ENCODE peak calls at places on chromosome 9, in ten cellular contexts. Y is heart left ventricle, V is endodermal cell, S is colonic mucosa, I is psoas muscle, P is mammary epithelial cell, K is HAP-1, W is tibial artery, U is fibroblast of lung, H is prostate gland. X is an unnamed sample.

GRCh38 chr9:7241694-7242093 is 483.9 kb downstream of the KDM4C start:
- DNase-seq in S (no peak), P (no peak), V (no peak), H (no peak), I (no peak), K (no peak), U (no peak), W (no peak), Y (no peak), X (no peak)

GRCh38 chr9:108160705-108161233 is 671.2 kb upstream of the KLF4 start:
- DNase-seq in K (no peak), W (no peak), U (no peak), P (no peak), I (no peak), Y (no peak), V (no peak), H (no peak), S (no peak), X (no peak)

GRCh38 chr9:104992696-104993095 is 64.7 kb upstream of the ABCA1 start:
- DNase-seq in H (no peak), I (no peak), V (no peak), Y (no peak), W (no peak), P (no peak), K (no peak), S (no peak), U (peak; percentile 67), X (no peak)

GRCh38 chr9:94918038-94918753 is 191.7 kb downstream of the AOPEP start:
- DNase-seq in W (no peak), K (no peak), I (no peak), Y (no peak), P (no peak), U (no peak), H (no peak), S (no peak), V (peak; percentile 40), X (peak; percentile 18)

GRCh38 chr9:101437806-101438232 is 2.2 kb upstream of the ALDOB start:
- DNase-seq in Y (peak; percentile 57), K (no peak), I (peak; percentile 17), S (no peak), H (no peak), V (no peak), W (no peak), P (no peak), U (no peak), X (no peak)

GRCh38 chr9:97845763-97846162 is 7.3 kb upstream of the FOXE1 start:
- DNase-seq in V (no peak), P (no peak), U (no peak), I (no peak), S (no peak), W (no peak), K (no peak), Y (no peak), H (no peak), X (no peak)

GRCh38 chr9:112327718-112328450 is 5.5 kb downstream of the PTBP3 start:
- DNase-seq in V (no peak), Y (no peak), I (no peak), P (peak; percentile 57), W (no peak), S (no peak), H (no peak), U (no peak), K (no peak), X (no peak)

GRCh38 chr9:105114956-105115728 is 129.3 kb upstream of the SLC44A1 start:
- DNase-seq in H (no peak), V (no peak), I (peak; percentile 31), K (no peak), Y (peak; percentile 27), S (peak; percentile 44), U (peak; percentile 37), W (peak; percentile 68), P (no peak), X (no peak)

GRCh38 chr9:83509372-83509771 is 28.8 kb downstream of the FRMD3 start:
- DNase-seq in Y (peak; percentile 27), V (peak; percentile 40), I (no peak), S (no peak), U (no peak), P (no peak), W (no peak), H (no peak), K (no peak), X (no peak)

GRCh38 chr9:116686693-116687073 is 422 bp upstream of the TRIM32 start:
- DNase-seq in Y (no peak), I (peak; percentile 5), P (no peak), U (no peak), S (no peak), H (no peak), V (no peak), W (no peak), K (no peak), X (no peak)

GRCh38 chr9:96587295-96587694 is 32.3 kb downstream of the CDC14B start:
- DNase-seq in I (no peak), Y (no peak), K (no peak), W (no peak), P (no peak), V (no peak), S (no peak), U (no peak), H (no peak), X (no peak)

GRCh38 chr9:124280176-124280691 is 22.5 kb downstream of the NEK6 start:
- DNase-seq in P (no peak), V (no peak), U (peak; percentile 93), S (no peak), H (peak; percentile 48), I (no peak), Y (peak; percentile 80), W (peak; percentile 78), K (no peak), X (no peak)

GRCh38 chr9:15243086-15243485 is 63.9 kb downstream of the TTC39B start:
- DNase-seq in H (no peak), Y (no peak), W (no peak), V (no peak), U (peak; percentile 42), I (no peak), K (no peak), P (peak; percentile 12), S (no peak), X (no peak)

GRCh38 chr9:93673271-93673843 is 97.0 kb downstream of the PHF2 start:
- DNase-seq in V (peak; percentile 27), K (no peak), P (no peak), S (peak; percentile 11), W (peak; percentile 19), U (peak; percentile 8), H (no peak), Y (peak; percentile 45), I (no peak), X (no peak)

GRCh38 chr9:79257215-79257614 is 314.6 kb upstream of the TLE4 start:
- DNase-seq in K (no peak), V (peak; percentile 60), I (no peak), Y (no peak), W (no peak), P (no peak), U (no peak), S (no peak), H (no peak), X (no peak)

GRCh38 chr9:132489536-132489935 is 79.5 kb downstream of the CFAP77 start:
- DNase-seq in U (no peak), S (no peak), V (no peak), P (no peak), K (no peak), I (no peak), Y (no peak), H (no peak), W (no peak), X (no peak)
- H3K27me3 ChIP-seq in U (peaks cover 26% of the 10 kb centered on the region), S (peaks cover 11% of the 10 kb centered on the region), V (no peaks in the 10 kb centered on the region), P (peaks cover 20% of the 10 kb centered on the region), K (peaks cover 9% of the 10 kb centered on the region), I (peaks cover 78% of the 10 kb centered on the region), Y (peaks cover 47% of the 10 kb centered on the region), H (peaks cover 3% of the 10 kb centered on the region), W (peaks cover 62% of the 10 kb centered on the region), X (peaks cover 6% of the 10 kb centered on the region)

DNA sequence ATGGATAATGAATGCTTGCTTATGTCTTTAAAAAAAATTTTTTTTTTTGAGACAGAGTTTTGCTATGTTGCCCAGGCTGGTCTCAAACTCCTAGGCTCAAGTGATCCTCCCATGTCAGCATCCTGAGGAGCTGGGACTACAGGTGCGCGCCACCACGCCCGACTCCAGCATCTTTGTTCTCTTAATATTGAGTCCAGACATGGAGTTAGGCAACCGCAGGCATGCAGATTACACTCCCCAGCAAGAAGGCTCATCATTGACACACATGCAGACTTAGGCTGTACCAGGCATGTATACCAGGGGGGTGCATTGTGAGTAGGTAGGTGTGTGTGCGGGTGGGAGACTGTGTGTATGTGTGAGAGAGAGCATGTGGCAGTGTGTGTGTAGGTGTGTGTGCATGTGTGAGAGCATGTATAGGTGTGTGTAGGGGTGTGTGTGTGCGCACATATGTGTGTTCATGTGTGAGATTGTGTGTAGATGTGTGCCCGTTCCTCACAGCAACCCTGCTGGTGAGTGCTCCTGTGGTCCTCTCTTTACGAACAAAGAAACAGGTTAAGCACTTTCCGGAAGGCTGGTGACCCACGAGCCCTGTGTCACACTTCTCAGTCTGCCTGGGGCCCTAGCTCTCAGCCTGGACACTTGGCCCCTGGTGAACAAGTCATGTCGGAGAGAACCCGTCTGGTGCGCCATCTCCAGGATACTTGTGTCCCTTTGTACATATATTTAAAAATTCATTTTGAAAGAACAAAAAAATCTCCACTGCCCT is 6.2 kb downstream of the OBP2B start:
- DNase-seq in U (no peak), P (no peak), W (no peak), S (no peak), I (no peak), K (no peak), V (no peak), H (no peak), Y (no peak), X (no peak)
- H3K27me3 ChIP-seq in U (no peaks in the 10 kb centered on the region), P (no peaks in the 10 kb centered on the region), W (peaks cover 45% of the 10 kb centered on the region), S (no peaks in the 10 kb centered on the region), I (peaks cover 46% of the 10 kb centered on the region), K (peaks cover 24% of the 10 kb centered on the region), V (peaks cover 8% of the 10 kb centered on the region), H (no peaks in the 10 kb centered on the region), Y (peaks cover 7% of the 10 kb centered on the region), X (peaks cover 1% of the 10 kb centered on the region)

GRCh38 chr9:130531670-130532069 is 47.7 kb upstream of the FUBP3 start:
- DNase-seq in U (no peak), V (no peak), K (no peak), H (no peak), I (no peak), S (no peak), P (no peak), W (no peak), Y (no peak), X (no peak)
- H3K27me3 ChIP-seq in U (peaks cover 2% of the 10 kb centered on the region), V (peaks cover 4% of the 10 kb centered on the region), K (peaks cover 11% of the 10 kb centered on the region), H (no peaks in the 10 kb centered on the region), I (peaks cover 34% of the 10 kb centered on the region), S (peaks cover 24% of the 10 kb centered on the region), P (no peaks in the 10 kb centered on the region), W (peaks cover 70% of the 10 kb centered on the region), Y (peaks cover 13% of the 10 kb centered on the region), X (peaks cover 2% of the 10 kb centered on the region)

DNA sequence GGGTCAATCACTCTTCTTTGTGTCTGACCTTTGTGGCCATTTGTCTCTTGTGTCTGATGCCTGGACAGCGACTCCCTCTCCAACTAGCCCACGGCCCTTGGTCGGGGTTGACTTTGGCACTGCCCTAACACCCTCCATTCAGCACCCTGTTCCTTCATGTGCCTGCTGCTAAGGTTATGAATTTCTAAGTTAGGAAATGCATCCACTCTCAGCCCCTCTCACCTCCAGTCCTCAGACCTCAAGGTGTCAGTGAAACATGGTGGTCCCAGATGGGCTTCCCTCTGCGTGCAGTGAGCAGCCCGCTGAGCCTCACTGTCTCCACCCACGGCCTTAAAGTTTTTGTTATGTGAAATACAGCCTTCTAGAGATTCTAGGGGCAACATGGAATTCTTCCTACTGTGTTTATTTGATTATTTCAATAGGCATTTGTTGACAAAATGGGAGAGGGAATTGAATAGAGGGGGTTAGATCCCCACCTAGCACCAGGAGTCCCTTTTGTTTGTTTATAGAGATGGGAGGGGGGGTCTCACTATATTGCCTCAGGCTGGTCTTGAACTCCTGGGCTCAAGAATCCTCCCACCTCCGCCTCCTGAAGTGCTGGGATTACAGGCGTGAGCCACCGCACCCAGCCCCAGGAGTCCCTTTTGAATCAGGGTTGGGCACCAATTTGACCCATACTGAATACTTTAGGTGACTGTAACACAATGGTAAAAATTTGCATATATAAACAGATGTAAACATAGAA is 1.6 kb upstream of the GLIPR2 start:
- DNase-seq in K (peak; percentile 60), Y (no peak), W (no peak), U (no peak), H (no peak), S (no peak), I (no peak), P (no peak), V (peak; percentile 66), X (no peak)
- H3K27me3 ChIP-seq in K (no peaks in the 10 kb centered on the region), Y (no peaks in the 10 kb centered on the region), W (no peaks in the 10 kb centered on the region), U (no peaks in the 10 kb centered on the region), H (no peaks in the 10 kb centered on the region), S (no peaks in the 10 kb centered on the region), I (peaks cover 34% of the 10 kb centered on the region), P (no peaks in the 10 kb centered on the region), V (peaks cover 16% of the 10 kb centered on the region), X (no peaks in the 10 kb centered on the region)